ENCODE peak calls at places on chromosomes 2 and 18, in eight cellular contexts. G is tibial nerve, Z is AG04449, H is B cell, B is MCF 10A, I is brain microvascular endothelial cell, S is psoas muscle, M is BE2C. R is an unnamed sample.

GRCh38 chr18:78979682-78980278 is at the start of gene SALL3:
- DNase-seq in G (no peak), Z (no peak), H (no peak), B (no peak), I (no peak), S (no peak), M (no peak), R (peak)

GRCh38 chr2:120476141-120476540 is 130.2 kb downstream of the INHBB start:
- DNase-seq in G (no peak), Z (no peak), H (no peak), B (peak), I (no peak), S (no peak), M (no peak), R (no peak)

GRCh38 chr18:23453657-23454011 is 547 bp downstream of the RIOK3 start:
- DNase-seq in G (no peak), Z (no peak), H (no peak), B (peak), I (peak), S (no peak), M (no peak), R (no peak)

GRCh38 chr2:81481242-81481993 is 1176.9 kb upstream of the LRRTM1 start:
- DNase-seq in G (no peak), Z (no peak), H (no peak), B (no peak), I (no peak), S (no peak), M (no peak), R (no peak)

GRCh38 chr18:13725566-13726227 is 661 bp downstream of the FAM210A start:
- DNase-seq in G (no peak), Z (no peak), H (peak), B (no peak), I (no peak), S (no peak), M (no peak), R (peak)

GRCh38 chr18:23231340-23232021 is 96.2 kb downstream of the CABLES1 start:
- DNase-seq in G (peak), Z (peak), H (peak), B (peak), I (peak), S (peak), M (no peak), R (peak)

GRCh38 chr2:228507870-228508269 is 326.4 kb upstream of the SPHKAP start:
- DNase-seq in G (no peak), Z (no peak), H (no peak), B (peak), I (no peak), S (no peak), M (no peak), R (no peak)

GRCh38 chr2:217293607-217294006 is 433.7 kb upstream of the TNP1 start:
- DNase-seq in G (no peak), Z (no peak), H (no peak), B (no peak), I (no peak), S (no peak), M (no peak), R (no peak)

GRCh38 chr2:43174368-43175186 is 51.8 kb downstream of the ZFP36L2 start:
- DNase-seq in G (no peak), Z (no peak), H (peak), B (no peak), I (no peak), S (peak), M (no peak), R (peak)

GRCh38 chr2:149972039-149972438 is 384.5 kb upstream of the MMADHC start:
- DNase-seq in G (no peak), Z (no peak), H (no peak), B (no peak), I (no peak), S (no peak), M (no peak), R (no peak)

GRCh38 chr2:11904029-11904428 is 157.6 kb downstream of the LPIN1 start:
- DNase-seq in G (no peak), Z (no peak), H (peak), B (no peak), I (no peak), S (no peak), M (no peak), R (peak)

GRCh38 chr18:48074929-48075706 is 144.7 kb upstream of the SMAD2 start:
- DNase-seq in G (no peak), Z (no peak), H (no peak), B (no peak), I (no peak), S (no peak), M (no peak), R (no peak)

GRCh38 chr2:152907046-152907445 is 188.6 kb downstream of the ARL6IP6 start:
- DNase-seq in G (no peak), Z (no peak), H (no peak), B (peak), I (no peak), S (no peak), M (no peak), R (no peak)

GRCh38 chr2:196413821-196414274 is 225.7 kb upstream of the CCDC150 start:
- DNase-seq in G (no peak), Z (no peak), H (peak), B (no peak), I (peak), S (no peak), M (no peak), R (peak)

GRCh38 chr18:23950644-23951043 is 63.9 kb upstream of the TTC39C start:
- DNase-seq in G (no peak), Z (no peak), H (no peak), B (no peak), I (no peak), S (no peak), M (no peak), R (no peak)

GRCh38 chr2:1755436-1756191 is 11.3 kb upstream of the PXDN start:
- DNase-seq in G (no peak), Z (no peak), H (no peak), B (no peak), I (no peak), S (no peak), M (no peak), R (no peak)

GRCh38 chr2:165268751-165269150 is 29.5 kb downstream of the SCN2A start:
- DNase-seq in G (no peak), Z (no peak), H (no peak), B (no peak), I (no peak), S (no peak), M (no peak), R (no peak)

GRCh38 chr2:133753665-133754064 is 185.4 kb upstream of the NCKAP5 start:
- DNase-seq in G (no peak), Z (no peak), H (no peak), B (no peak), I (no peak), S (no peak), M (peak), R (no peak)

GRCh38 chr2:219020604-219021365 is 20.5 kb downstream of the CFAP65 start:
- DNase-seq in G (no peak), Z (no peak), H (no peak), B (peak), I (no peak), S (peak), M (peak), R (no peak)

GRCh38 chr2:183696028-183696427 is 571.8 kb downstream of the NUP35 start:
- DNase-seq in G (no peak), Z (no peak), H (no peak), B (no peak), I (no peak), S (no peak), M (no peak), R (no peak)

GRCh38 chr2:221495766-221496165 is 76.3 kb downstream of the EPHA4 start:
- DNase-seq in G (no peak), Z (no peak), H (no peak), B (no peak), I (no peak), S (no peak), M (no peak), R (no peak)

GRCh38 chr18:9386872-9387271 is 52.3 kb downstream of the TWSG1 start:
- DNase-seq in G (no peak), Z (no peak), H (no peak), B (no peak), I (no peak), S (no peak), M (no peak), R (no peak)

GRCh38 chr2:125837108-125837507 is 818.9 kb upstream of the GYPC start:
- DNase-seq in G (no peak), Z (no peak), H (no peak), B (no peak), I (no peak), S (no peak), M (no peak), R (no peak)

GRCh38 chr2:202115385-202116060 is 42.5 kb downstream of the KIAA2012 start:
- DNase-seq in G (no peak), Z (no peak), H (no peak), B (peak), I (no peak), S (no peak), M (no peak), R (no peak)

GRCh38 chr2:240387669-240388358 is 47.6 kb upstream of the GPC1 start:
- DNase-seq in G (peak), Z (peak), H (no peak), B (peak), I (peak), S (peak), M (peak), R (no peak)

GRCh38 chr2:99977947-99978346 is 164.4 kb downstream of the AFF3 start:
- DNase-seq in G (no peak), Z (no peak), H (no peak), B (no peak), I (no peak), S (no peak), M (no peak), R (no peak)

GRCh38 chr18:48838921-48839818 is 111.6 kb downstream of the SMAD7 start:
- DNase-seq in G (no peak), Z (no peak), H (no peak), B (peak), I (peak), S (peak), M (peak), R (no peak)

GRCh38 chr2:128346291-128346690 is 27.6 kb upstream of the HS6ST1 start:
- DNase-seq in G (no peak), Z (no peak), H (no peak), B (no peak), I (no peak), S (no peak), M (no peak), R (no peak)

GRCh38 chr18:10751711-10752110 is 225.9 kb downstream of the NAPG start:
- DNase-seq in G (no peak), Z (no peak), H (no peak), B (no peak), I (no peak), S (no peak), M (no peak), R (no peak)

GRCh38 chr2:241893265-241893664 is 23.7 kb downstream of the RTP5 start:
- DNase-seq in G (no peak), Z (no peak), H (no peak), B (no peak), I (no peak), S (no peak), M (no peak), R (no peak)

GRCh38 chr2:145194671-145195070 is 674.8 kb upstream of the ZEB2 start:
- DNase-seq in G (no peak), Z (no peak), H (no peak), B (no peak), I (no peak), S (no peak), M (no peak), R (no peak)

GRCh38 chr18:33923980-33924379 is 300.7 kb downstream of the NOL4 start:
- DNase-seq in G (no peak), Z (no peak), H (no peak), B (no peak), I (no peak), S (no peak), M (peak), R (no peak)

GRCh38 chr18:33928226-33928625 is 296.5 kb downstream of the NOL4 start:
- DNase-seq in G (no peak), Z (no peak), H (no peak), B (no peak), I (peak), S (no peak), M (no peak), R (no peak)

DNA sequence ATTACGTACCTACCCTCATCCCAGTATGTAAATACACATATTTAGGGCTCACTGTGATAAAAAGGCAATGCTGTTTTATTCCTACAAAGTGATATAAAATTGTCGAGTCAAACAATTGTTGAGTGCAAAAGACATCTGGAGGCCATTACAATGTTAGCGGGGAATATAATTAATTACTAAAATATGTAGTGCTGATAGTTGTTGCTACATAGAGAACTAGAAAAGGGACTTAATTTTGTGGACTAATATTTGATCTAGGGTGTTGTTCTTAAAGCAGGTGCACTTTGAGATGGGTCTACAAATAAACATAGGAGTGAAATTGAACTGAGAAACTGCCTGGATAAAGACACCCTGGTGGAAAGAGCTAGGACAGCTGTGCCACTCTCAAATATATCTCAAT is 300.1 kb downstream of the NOL4 start:
- DNase-seq in G (no peak), Z (no peak), H (no peak), B (no peak), I (no peak), S (no peak), M (no peak), R (no peak)
- TF ChIP-seq CTCF in G (no peak), Z (no peak), H (no peak), B (no peak), I (no peak), S (no peak), M (no peak), R (no peak)

GRCh38 chr2:181319291-181319690 is 137.9 kb upstream of the ITGA4 start:
- DNase-seq in G (no peak), Z (no peak), H (no peak), B (no peak), I (no peak), S (no peak), M (no peak), R (no peak)
- TF ChIP-seq CTCF in G (no peak), Z (no peak), H (no peak), B (no peak), I (no peak), S (no peak), M (no peak), R (no peak)

GRCh38 chr2:118089015-118089800 is 937 bp downstream of the INSIG2 start:
- DNase-seq in G (no peak), Z (no peak), H (peak), B (peak), I (peak), S (no peak), M (no peak), R (peak)
- TF ChIP-seq CTCF in G (no peak), Z (no peak), H (no peak), B (no peak), I (peak), S (no peak), M (no peak), R (no peak)

GRCh38 chr2:112216158-112216557 is 38.7 kb downstream of the ZC3H8 start:
- DNase-seq in G (no peak), Z (no peak), H (no peak), B (peak), I (peak), S (no peak), M (peak), R (no peak)
- TF ChIP-seq CTCF in G (no peak), Z (peak), H (no peak), B (peak), I (peak), S (no peak), M (peak), R (no peak)